ENCODE peak calls at places on chromosomes 5 and 9, in four cellular contexts. O is CD8-positive, alpha-beta T cell; E is colonic mucosa; P is Panc1. T is an unnamed sample.

GRCh38 chr9:13014484-13014883 is 239.7 kb downstream of the LURAP1L start:
- DNase-seq in O (no peak), P (no peak), E (no peak), T (no peak)

GRCh38 chr5:16733597-16733996 is 116.8 kb upstream of the RETREG1 start:
- DNase-seq in P (no peak), O (no peak), E (no peak), T (no peak)

GRCh38 chr9:90447773-90448172 is 194.9 kb downstream of the DIRAS2 start:
- DNase-seq in O (no peak), P (no peak), E (no peak), T (no peak)

GRCh38 chr5:82388186-82388585 is 110.0 kb upstream of the RPS23 start:
- DNase-seq in E (no peak), O (no peak), P (no peak), T (no peak)

GRCh38 chr5:140881889-140882590 is at the start of gene PCDHA13:
- DNase-seq in O (no peak), E (no peak), P (no peak), T (no peak)

GRCh38 chr5:67921004-67921601 is 294.5 kb upstream of the PIK3R1 start:
- DNase-seq in E (no peak), P (no peak), O (no peak), T (no peak)

GRCh38 chr9:124290743-124291554 is 33.2 kb downstream of the NEK6 start:
- DNase-seq in E (no peak), O (no peak), P (no peak), T (no peak)

GRCh38 chr9:101087426-101087825 is 58.9 kb downstream of the PLPPR1 start:
- DNase-seq in O (no peak), P (no peak), E (no peak), T (no peak)

GRCh38 chr9:117815948-117816347 is 111.7 kb downstream of the TLR4 start:
- DNase-seq in O (no peak), E (no peak), P (no peak), T (no peak)

GRCh38 chr9:35826071-35826701 is 2.3 kb downstream of the FAM221B start:
- DNase-seq in P (peak), O (no peak), E (peak), T (no peak)

GRCh38 chr9:92736816-92737606 is 27.6 kb downstream of the BICD2 start:
- DNase-seq in P (no peak), O (no peak), E (no peak), T (no peak)

GRCh38 chr9:14159440-14160222 is 154.3 kb downstream of the NFIB start:
- DNase-seq in P (no peak), E (no peak), O (no peak), T (no peak)

GRCh38 chr5:1555808-1556681 is 32.3 kb upstream of the LPCAT1 start:
- DNase-seq in P (no peak), O (no peak), E (peak), T (no peak)

GRCh38 chr5:1507961-1508678 is 15.6 kb downstream of the LPCAT1 start:
- DNase-seq in P (no peak), O (no peak), E (no peak), T (peak)

GRCh38 chr5:124744170-124744911 is 2.1 kb downstream of the ZNF608 start:
- DNase-seq in O (no peak), P (no peak), E (peak), T (peak)

GRCh38 chr9:134475051-134475790 is 149.0 kb downstream of the RXRA start:
- DNase-seq in P (no peak), O (no peak), E (peak), T (peak)

GRCh38 chr9:22976454-22976853 is 529.8 kb downstream of the DMRTA1 start:
- DNase-seq in E (no peak), P (no peak), O (no peak), T (no peak)

GRCh38 chr9:133842174-133842573 is 104.0 kb upstream of the SARDH start:
- DNase-seq in O (no peak), P (no peak), E (peak), T (no peak)

GRCh38 chr5:172764861-172765765 is 5.9 kb downstream of the DUSP1 start:
- DNase-seq in E (peak), O (peak), P (peak), T (peak)
- H3K4me3 ChIP-seq in E (peak), O (peak), P (peak), T (peak)

GRCh38 chr5:14581891-14582796 is 552 bp downstream of the OTULINL start:
- DNase-seq in E (peak), P (no peak), O (peak), T (peak)
- TF ChIP-seq CTCF in E (no peak), P (peak), O (peak), T (peak)

GRCh38 chr9:126128494-126129142 is 198.0 kb upstream of the MVB12B start:
- DNase-seq in O (no peak), P (no peak), E (no peak), T (no peak)
- H3K4me3 ChIP-seq in O (no peak), P (no peak), E (no peak), T (no peak)

GRCh38 chr9:137748311-137748710 is 129.3 kb upstream of the CACNA1B start:
- DNase-seq in P (no peak), O (no peak), E (no peak), T (no peak)
- TF ChIP-seq CTCF in P (no peak), O (no peak), E (no peak), T (no peak)

GRCh38 chr5:157544623-157544989 is 31.0 kb downstream of the ADAM19 start:
- DNase-seq in O (no peak), E (no peak), P (no peak), T (no peak)
- H3K4me3 ChIP-seq in O (no peak), E (no peak), P (no peak), T (no peak)

DNA sequence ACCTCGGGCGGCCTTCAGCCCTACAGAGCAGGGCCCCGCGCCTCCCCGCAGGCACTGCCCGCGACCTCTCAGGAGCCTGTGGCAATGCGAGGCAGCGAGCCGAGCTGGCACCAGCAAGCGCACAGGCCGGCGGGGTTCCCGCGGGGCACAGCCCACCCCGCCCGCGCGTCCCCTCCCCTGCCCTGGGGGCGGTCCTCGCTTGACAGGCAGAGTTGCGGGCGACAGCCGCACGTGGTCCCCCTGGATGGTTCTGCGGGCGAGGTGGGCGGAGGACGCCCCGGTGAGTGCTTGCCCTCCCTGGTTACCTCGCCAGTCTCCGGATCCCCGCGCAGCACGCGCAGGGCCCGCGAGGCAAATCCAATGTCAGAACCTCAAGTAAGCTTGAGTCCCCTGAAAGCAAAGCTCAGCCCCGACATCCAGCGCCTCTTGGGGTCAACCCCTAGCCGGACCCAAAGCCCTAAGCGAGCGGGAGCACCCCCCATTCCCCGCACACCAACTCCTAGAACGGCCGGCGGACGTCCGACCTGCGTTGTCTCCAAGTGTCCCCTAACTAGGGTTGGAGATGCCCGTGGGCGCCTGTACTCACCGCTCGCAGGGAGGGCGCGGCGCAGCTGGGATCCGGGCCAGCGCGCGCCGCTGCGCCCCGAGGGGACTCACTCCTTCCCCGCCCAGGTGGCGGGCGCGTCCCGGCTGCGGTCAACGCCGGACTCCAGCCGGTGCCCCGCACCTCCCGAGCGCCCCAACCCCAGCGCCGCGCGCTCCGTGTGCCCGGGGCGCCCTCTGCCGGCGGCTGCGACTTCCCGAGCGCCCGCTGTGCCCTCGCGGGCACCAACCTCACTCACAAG is at the start of gene DRD1:
- DNase-seq in O (peak), E (peak), P (no peak), T (no peak)
- TF ChIP-seq CTCF in O (peak), E (peak), P (peak), T (peak)

GRCh38 chr9:21549251-21549765 is 67.2 kb upstream of the IFNE start:
- DNase-seq in E (peak), O (no peak), P (no peak), T (no peak)
- H3K4me3 ChIP-seq in E (no peak), O (no peak), P (no peak), T (no peak)

DNA sequence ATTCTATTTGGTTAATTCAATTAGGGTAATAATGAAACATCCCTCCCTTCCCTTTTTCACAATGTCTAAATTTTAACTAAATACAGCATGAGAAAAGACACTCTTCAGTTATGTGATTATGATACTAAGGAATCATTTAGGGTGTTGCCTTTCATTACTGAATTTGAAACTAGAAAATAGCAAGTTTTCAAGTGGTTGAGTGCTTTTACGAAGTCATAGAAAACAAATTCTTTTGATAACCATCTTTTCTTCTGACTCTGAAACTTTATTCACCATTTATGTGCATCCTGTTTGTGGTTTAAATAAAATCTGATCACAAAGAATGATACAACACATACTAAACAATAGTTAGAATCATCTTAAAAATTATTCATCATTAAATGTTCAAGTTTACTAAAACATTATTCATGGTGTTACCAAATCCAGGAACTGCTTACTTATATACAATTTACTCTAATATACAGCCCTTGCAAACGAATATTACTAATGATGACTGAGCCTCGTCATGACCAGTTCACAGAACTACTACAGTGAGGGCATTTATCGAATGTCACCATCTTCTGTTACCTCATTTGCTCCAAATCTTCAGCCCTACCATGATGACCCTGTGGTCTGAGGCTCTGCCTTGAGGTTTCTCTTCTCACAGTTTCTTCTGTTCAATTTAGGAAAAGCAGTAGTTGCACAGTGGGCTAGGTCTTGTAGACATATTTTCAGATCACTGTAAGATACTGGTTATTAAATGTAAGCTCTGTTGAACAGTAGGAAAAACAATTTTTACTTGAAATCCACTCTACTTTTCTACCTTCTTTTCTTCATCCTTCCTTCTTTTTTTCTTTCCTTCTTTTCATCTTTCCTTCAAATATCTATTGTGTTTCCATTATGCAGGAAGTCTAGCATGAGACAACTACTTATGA is 18.3 kb upstream of the IL9 start:
- DNase-seq in P (no peak), E (no peak), O (no peak), T (no peak)
- TF ChIP-seq CTCF in P (no peak), E (no peak), O (no peak), T (no peak)

DNA sequence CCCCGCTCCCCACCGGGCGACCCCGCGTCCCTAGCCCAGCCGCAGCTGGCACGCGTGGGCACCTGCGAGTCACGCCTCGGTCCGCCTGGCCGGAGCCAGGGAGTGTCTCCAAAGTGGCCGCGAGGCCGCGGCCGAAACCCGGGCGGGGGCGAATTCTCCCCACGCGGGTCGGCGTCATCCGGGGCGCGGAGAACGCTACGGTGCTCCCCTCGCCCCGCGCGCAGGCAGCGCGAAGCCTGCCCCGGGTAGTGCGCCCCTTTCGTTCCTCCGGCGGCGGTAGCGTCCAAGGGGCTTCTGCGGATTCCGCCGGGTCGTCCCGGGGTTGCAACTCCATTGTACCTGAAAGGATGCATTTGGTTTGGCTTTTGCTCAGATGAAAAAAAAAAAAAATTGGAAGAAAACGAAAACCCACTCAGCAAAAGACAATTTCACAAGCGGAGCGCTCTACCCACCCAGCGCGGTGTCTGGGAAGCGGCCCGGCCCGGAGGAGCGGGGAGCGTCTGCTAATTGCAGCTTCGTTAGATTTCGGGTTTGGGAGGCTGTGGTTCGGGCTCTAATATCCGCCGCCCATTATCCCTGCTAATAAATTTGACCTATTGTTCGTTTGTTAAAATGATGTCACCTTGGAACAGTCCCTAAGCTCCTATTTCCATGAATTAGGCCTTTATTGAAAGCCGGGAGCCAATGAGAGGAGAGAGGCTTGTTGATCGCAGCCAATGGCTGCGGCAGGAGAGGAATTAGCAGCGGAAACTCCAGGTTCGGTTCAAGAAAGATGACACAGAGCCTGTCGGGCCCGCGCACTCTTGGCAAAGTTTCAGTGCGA is at the start of gene TLX3:
- DNase-seq in E (no peak), O (no peak), P (no peak), T (no peak)
- H3K4me3 ChIP-seq in E (peak), O (no peak), P (peak), T (peak)

GRCh38 chr5:24368121-24368520 is 276.7 kb downstream of the CDH10 start:
- DNase-seq in O (no peak), P (no peak), E (no peak), T (no peak)
- TF ChIP-seq CTCF in O (no peak), P (peak), E (no peak), T (no peak)